ENCODE peak calls at places on chromosomes 6 and 20, in nine cellular contexts. C is Caki2, H is anterior cingulate cortex, V is GM23338, K is HEK293T, X is GM10248, Q is PC-9, O is thyroid gland, P is NCI-H748 treated with DMSO at 0.1 percent for 48 hours. G is an unnamed sample.

GRCh38 chr6:143180860-143181259 is 120.2 kb downstream of the AIG1 start:
- DNase-seq in V (no peak), O (no peak), K (no peak), H (no peak), Q (no peak), P (no peak), C (no peak), X (no peak), G (no peak)

GRCh38 chr20:711526-711925 is 35.9 kb upstream of the SCRT2 start:
- DNase-seq in X (no peak), P (no peak), O (no peak), Q (no peak), K (no peak), V (no peak), C (no peak), H (no peak), G (no peak)

GRCh38 chr6:161104966-161105365 is 113.4 kb downstream of the MAP3K4 start:
- DNase-seq in C (no peak), V (no peak), O (no peak), K (no peak), H (no peak), P (no peak), Q (no peak), X (no peak), G (no peak)

GRCh38 chr20:58224097-58224496 is 4.4 kb downstream of the ANKRD60 start:
- DNase-seq in Q (no peak), C (no peak), H (no peak), P (no peak), V (no peak), O (no peak), K (no peak), X (no peak), G (no peak)

GRCh38 chr6:1286972-1287600 is 24.8 kb upstream of the FOXQ1 start:
- DNase-seq in O (peak), P (no peak), V (no peak), Q (peak), H (no peak), C (peak), X (no peak), K (no peak), G (peak)

GRCh38 chr6:15400572-15401004 is 154.7 kb downstream of the JARID2 start:
- DNase-seq in H (peak), K (peak), X (peak), Q (no peak), C (no peak), P (peak), O (peak), V (peak), G (no peak)

GRCh38 chr20:58001381-58001780 is 227.1 kb downstream of the ANKRD60 start:
- DNase-seq in X (no peak), P (no peak), K (no peak), C (no peak), V (no peak), Q (no peak), O (no peak), H (no peak), G (no peak)

GRCh38 chr6:29502181-29502580 is 14.4 kb upstream of the MAS1L start:
- DNase-seq in P (no peak), X (no peak), O (no peak), V (no peak), H (no peak), Q (no peak), C (no peak), K (no peak), G (no peak)

GRCh38 chr20:57627339-57627738 is 7.1 kb upstream of the ZBP1 start:
- DNase-seq in X (no peak), P (no peak), H (no peak), Q (peak), C (no peak), V (no peak), K (no peak), O (no peak), G (no peak)

GRCh38 chr6:87630746-87631145 is 40.8 kb downstream of the ORC3 start:
- DNase-seq in C (no peak), X (no peak), K (no peak), P (no peak), O (no peak), H (no peak), V (no peak), Q (no peak), G (no peak)

GRCh38 chr20:25065625-25066338 is 7.8 kb upstream of the ACSS1 start:
- DNase-seq in Q (peak), V (peak), X (peak), O (peak), C (peak), H (no peak), P (peak), K (peak), G (no peak)

GRCh38 chr20:32567384-32568178 is 17.6 kb downstream of the NOL4L start:
- DNase-seq in P (no peak), X (no peak), Q (no peak), V (no peak), O (no peak), C (no peak), K (no peak), H (no peak), G (no peak)

G was measured in kidney epithelial cell.